ENCODE peak calls at places on chromosomes 2 and 18, in five cellular contexts. S, L, F, J and K are unnamed samples.
A peak's percentile ranks its signal among the peaks of the same experiment; 100 is the strongest.

GRCh38 chr2:104836837-104837236 is 17.1 kb upstream of the POU3F3 start:
- DNase-seq in L (no peak), F (no peak), S (no peak), J (no peak), K (no peak)

GRCh38 chr2:230327418-230328154 is 593 bp downstream of the SP140L start:
- DNase-seq in S (no peak), J (no peak), L (no peak), F (no peak), K (no peak)

GRCh38 chr18:64137914-64138313 is 11.0 kb downstream of the LINC00305 start:
- DNase-seq in F (no peak), L (no peak), S (no peak), J (no peak), K (no peak)

GRCh38 chr2:70961648-70961994 is 16.8 kb upstream of the ANKRD53 start:
- DNase-seq in L (no peak), S (no peak), F (no peak), J (no peak), K (no peak)

GRCh38 chr2:238449909-238450417 is 23.2 kb downstream of the ASB1 start:
- DNase-seq in J (no peak), L (peak; percentile 96), F (no peak), S (peak; percentile 9), K (no peak)

GRCh38 chr2:171595896-171596295 is 73.6 kb downstream of the CYBRD1 start:
- DNase-seq in S (peak; percentile 36), L (peak; percentile 64), F (no peak), J (no peak), K (no peak)

GRCh38 chr2:188132385-188132784 is 159.3 kb upstream of the GULP1 start:
- DNase-seq in L (peak; percentile 51), J (no peak), F (no peak), S (no peak), K (no peak)

GRCh38 chr2:170814551-170815245 is 2.0 kb upstream of the GAD1 start:
- DNase-seq in L (no peak), J (no peak), S (no peak), F (no peak), K (no peak)

GRCh38 chr18:11324510-11324909 is 175.1 kb upstream of the PIEZO2 start:
- DNase-seq in J (no peak), F (no peak), S (no peak), L (no peak), K (no peak)

GRCh38 chr2:21657475-21657874 is 533.7 kb downstream of the TDRD15 start:
- DNase-seq in S (no peak), J (no peak), F (no peak), L (no peak), K (no peak)

GRCh38 chr2:241892299-241893137 is 23.0 kb downstream of the RTP5 start:
- DNase-seq in S (no peak), L (peak; percentile 83), J (no peak), F (no peak), K (no peak)

GRCh38 chr2:226211439-226211838 is 588.2 kb downstream of the IRS1 start:
- DNase-seq in S (peak; percentile 13), L (peak; percentile 74), F (no peak), J (no peak), K (no peak)

GRCh38 chr2:63977904-63978303 is 41.3 kb downstream of the VPS54 start:
- DNase-seq in L (no peak), J (no peak), S (no peak), F (peak; percentile 56), K (no peak)

GRCh38 chr18:12989397-12990127 is 1.6 kb upstream of the CEP192 start:
- DNase-seq in J (no peak), S (no peak), L (no peak), F (no peak), K (no peak)

GRCh38 chr2:184698476-184698875 is 100.1 kb downstream of the ZNF804A start:
- DNase-seq in J (no peak), S (no peak), F (no peak), L (no peak), K (no peak)

GRCh38 chr18:49853011-49853410 is 39.7 kb upstream of the ACAA2 start:
- DNase-seq in S (no peak), J (no peak), F (no peak), L (no peak), K (no peak)

GRCh38 chr2:107634172-107634571 is 192.5 kb upstream of the RGPD4 start:
- DNase-seq in J (no peak), S (no peak), L (no peak), F (no peak), K (no peak)
- H3K27ac ChIP-seq in J (no peak overlapping the region), S (no peak overlapping the region), L (no peak overlapping the region), F (no peak overlapping the region), K (peak overlapping the region; percentile 26)

GRCh38 chr2:218071218-218071937 is 2.3 kb downstream of the RUFY4 start:
- DNase-seq in S (no peak), F (no peak), J (no peak), L (no peak), K (no peak)
- TF ChIP-seq CTCF in S (no peak), F (no peak), J (no peak), L (no peak), K (no peak)

GRCh38 chr2:149731112-149731511 is 143.5 kb upstream of the MMADHC start:
- DNase-seq in J (no peak), F (no peak), L (no peak), S (no peak), K (no peak)
- H3K27ac ChIP-seq in J (no peak overlapping the region), F (no peak overlapping the region), L (no peak overlapping the region), S (no peak overlapping the region), K (no peak overlapping the region)

GRCh38 chr2:155145758-155146229 is 447.3 kb downstream of the KCNJ3 start:
- DNase-seq in L (no peak), F (peak; percentile 94), J (no peak), S (no peak), K (no peak)
- TF ChIP-seq CTCF in L (no peak), F (no peak), J (no peak), S (no peak), K (no peak)